ENCODE peak calls at places on chromosomes 12 and 14, in eight cellular contexts. One of them, this sample, is unnamed.
A peak's percentile ranks its signal among the peaks of the same experiment; 100 is the strongest.

GRCh38 chr14:92710001-92710341 is 38.5 kb downstream of the LGMN start:
- DNase-seq in effector memory CD4-positive, alpha-beta T cell: no peak
- DNase-seq in brain microvascular endothelial cell: no peak
- DNase-seq in mesendoderm: no peak
- DNase-seq in GM06990: no peak
- DNase-seq in heart left ventricle: no peak
- DNase-seq in HL-60: no peak
- DNase-seq in RWPE2: no peak
- DNase-seq in this sample: no peak

GRCh38 chr12:31589582-31589895 is 1.4 kb downstream of the DENND5B start:
- DNase-seq in RWPE2: no peak
- DNase-seq in effector memory CD4-positive, alpha-beta T cell: no peak
- DNase-seq in heart left ventricle: no peak
- DNase-seq in GM06990: no peak
- DNase-seq in HL-60: no peak
- DNase-seq in mesendoderm: no peak
- DNase-seq in brain microvascular endothelial cell: no peak
- DNase-seq in this sample: no peak

GRCh38 chr12:2876431-2877046 is 435 bp downstream of the FOXM1 start:
- DNase-seq in effector memory CD4-positive, alpha-beta T cell: no peak
- DNase-seq in GM06990: peak; percentile 78
- DNase-seq in brain microvascular endothelial cell: no peak
- DNase-seq in mesendoderm: peak; percentile 73
- DNase-seq in heart left ventricle: no peak
- DNase-seq in RWPE2: no peak
- DNase-seq in HL-60: no peak
- DNase-seq in this sample: no peak

GRCh38 chr14:98913967-98914620 is 357.9 kb downstream of the BCL11B start:
- DNase-seq in heart left ventricle: no peak
- DNase-seq in brain microvascular endothelial cell: no peak
- DNase-seq in effector memory CD4-positive, alpha-beta T cell: no peak
- DNase-seq in mesendoderm: no peak
- DNase-seq in GM06990: no peak
- DNase-seq in HL-60: no peak
- DNase-seq in RWPE2: no peak
- DNase-seq in this sample: no peak

GRCh38 chr12:14514946-14515345 is 52.7 kb downstream of the PLBD1 start:
- DNase-seq in HL-60: no peak
- DNase-seq in mesendoderm: no peak
- DNase-seq in effector memory CD4-positive, alpha-beta T cell: no peak
- DNase-seq in RWPE2: no peak
- DNase-seq in brain microvascular endothelial cell: no peak
- DNase-seq in GM06990: no peak
- DNase-seq in heart left ventricle: no peak
- DNase-seq in this sample: no peak

GRCh38 chr12:47967461-47968430 is 4.3 kb downstream of the TMEM106C start:
- DNase-seq in effector memory CD4-positive, alpha-beta T cell: no peak
- DNase-seq in heart left ventricle: no peak
- DNase-seq in brain microvascular endothelial cell: peak; percentile 28
- DNase-seq in RWPE2: no peak
- DNase-seq in mesendoderm: no peak
- DNase-seq in GM06990: no peak
- DNase-seq in HL-60: no peak
- DNase-seq in this sample: no peak

GRCh38 chr12:110636516-110636915 is 22.6 kb downstream of the TCTN1 start:
- DNase-seq in brain microvascular endothelial cell: no peak
- DNase-seq in effector memory CD4-positive, alpha-beta T cell: no peak
- DNase-seq in heart left ventricle: no peak
- DNase-seq in mesendoderm: no peak
- DNase-seq in HL-60: no peak
- DNase-seq in RWPE2: no peak
- DNase-seq in GM06990: no peak
- DNase-seq in this sample: no peak

GRCh38 chr12:76706099-76706498 is 57.8 kb upstream of the ZDHHC17 start:
- DNase-seq in GM06990: no peak
- DNase-seq in HL-60: no peak
- DNase-seq in brain microvascular endothelial cell: no peak
- DNase-seq in heart left ventricle: no peak
- DNase-seq in RWPE2: no peak
- DNase-seq in effector memory CD4-positive, alpha-beta T cell: no peak
- DNase-seq in mesendoderm: no peak
- DNase-seq in this sample: no peak

GRCh38 chr14:65787461-65787860 is 374.9 kb downstream of the FUT8 start:
- DNase-seq in brain microvascular endothelial cell: no peak
- DNase-seq in effector memory CD4-positive, alpha-beta T cell: no peak
- DNase-seq in mesendoderm: no peak
- DNase-seq in GM06990: no peak
- DNase-seq in heart left ventricle: no peak
- DNase-seq in RWPE2: no peak
- DNase-seq in HL-60: no peak
- DNase-seq in this sample: no peak

GRCh38 chr14:104753528-104754212 is 723 bp downstream of the SIVA1 start:
- DNase-seq in brain microvascular endothelial cell: no peak
- DNase-seq in RWPE2: no peak
- DNase-seq in GM06990: no peak
- DNase-seq in mesendoderm: no peak
- DNase-seq in HL-60: no peak
- DNase-seq in effector memory CD4-positive, alpha-beta T cell: no peak
- DNase-seq in heart left ventricle: no peak
- DNase-seq in this sample: no peak

GRCh38 chr12:11732023-11732422 is 82.5 kb downstream of the ETV6 start:
- DNase-seq in effector memory CD4-positive, alpha-beta T cell: no peak
- DNase-seq in mesendoderm: no peak
- DNase-seq in HL-60: no peak
- DNase-seq in heart left ventricle: no peak
- DNase-seq in RWPE2: no peak
- DNase-seq in brain microvascular endothelial cell: no peak
- DNase-seq in GM06990: no peak
- DNase-seq in this sample: no peak

GRCh38 chr12:53569174-53569557 is 57.0 kb downstream of the ATF7 start:
- DNase-seq in brain microvascular endothelial cell: peak; percentile 40
- DNase-seq in HL-60: no peak
- DNase-seq in mesendoderm: peak; percentile 27
- DNase-seq in RWPE2: no peak
- DNase-seq in GM06990: no peak
- DNase-seq in heart left ventricle: no peak
- DNase-seq in effector memory CD4-positive, alpha-beta T cell: no peak
- DNase-seq in this sample: no peak

GRCh38 chr14:55438066-55438683 is 2.2 kb downstream of the TBPL2 start:
- DNase-seq in brain microvascular endothelial cell: peak; percentile 58
- DNase-seq in HL-60: no peak
- DNase-seq in GM06990: no peak
- DNase-seq in RWPE2: no peak
- DNase-seq in heart left ventricle: no peak
- DNase-seq in mesendoderm: peak; percentile 52
- DNase-seq in effector memory CD4-positive, alpha-beta T cell: no peak
- DNase-seq in this sample: no peak

GRCh38 chr12:46147144-46147543 is 121.7 kb downstream of the SLC38A1 start:
- DNase-seq in brain microvascular endothelial cell: no peak
- DNase-seq in GM06990: no peak
- DNase-seq in HL-60: no peak
- DNase-seq in effector memory CD4-positive, alpha-beta T cell: no peak
- DNase-seq in heart left ventricle: no peak
- DNase-seq in RWPE2: no peak
- DNase-seq in mesendoderm: no peak
- DNase-seq in this sample: no peak

GRCh38 chr12:96548384-96548783 is 59.0 kb downstream of the CFAP54 start:
- DNase-seq in GM06990: no peak
- DNase-seq in mesendoderm: no peak
- DNase-seq in heart left ventricle: no peak
- DNase-seq in brain microvascular endothelial cell: no peak
- DNase-seq in effector memory CD4-positive, alpha-beta T cell: no peak
- DNase-seq in HL-60: no peak
- DNase-seq in RWPE2: no peak
- DNase-seq in this sample: no peak

GRCh38 chr14:70698288-70698687 is 56.6 kb downstream of the TTC9 start:
- DNase-seq in RWPE2: no peak
- DNase-seq in heart left ventricle: no peak
- DNase-seq in effector memory CD4-positive, alpha-beta T cell: no peak
- DNase-seq in mesendoderm: peak; percentile 44
- DNase-seq in GM06990: no peak
- DNase-seq in brain microvascular endothelial cell: peak; percentile 31
- DNase-seq in HL-60: peak; percentile 28
- DNase-seq in this sample: peak; percentile 29

DNA sequence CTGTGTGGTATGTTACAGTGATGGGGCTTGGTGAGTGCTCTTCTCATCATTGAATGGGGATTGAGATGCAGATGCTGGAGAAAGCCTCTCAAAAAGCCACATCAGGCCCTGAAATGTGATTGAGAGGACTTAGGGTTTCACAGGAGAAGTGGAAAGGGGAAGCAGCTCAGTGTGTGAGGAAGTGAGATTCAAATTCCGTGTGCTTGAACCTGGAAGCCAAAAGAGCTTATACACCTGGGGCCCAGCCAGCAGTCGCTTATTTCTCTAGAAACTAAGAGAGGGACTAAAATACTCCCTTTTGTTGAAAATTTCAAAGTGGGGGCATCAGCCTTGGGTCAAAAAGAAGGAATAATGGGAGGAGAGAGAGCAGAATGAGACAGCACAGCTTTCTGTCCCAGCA is 39.1 kb upstream of the GZMB start:
- DNase-seq in RWPE2: no peak
- DNase-seq in effector memory CD4-positive, alpha-beta T cell: no peak
- DNase-seq in heart left ventricle: no peak
- DNase-seq in GM06990: peak; percentile 56
- DNase-seq in brain microvascular endothelial cell: no peak
- DNase-seq in HL-60: peak; percentile 57
- DNase-seq in mesendoderm: no peak
- DNase-seq in this sample: no peak
- H3K4me3 ChIP-seq in RWPE2: no peak overlapping the region
- H3K4me3 ChIP-seq in effector memory CD4-positive, alpha-beta T cell: peak overlapping the region; percentile 25
- H3K4me3 ChIP-seq in heart left ventricle: no peak overlapping the region
- H3K4me3 ChIP-seq in GM06990: peak overlapping the region; percentile 7
- H3K4me3 ChIP-seq in brain microvascular endothelial cell: no peak overlapping the region
- H3K4me3 ChIP-seq in HL-60: no peak overlapping the region
- H3K4me3 ChIP-seq in mesendoderm: no peak overlapping the region
- H3K4me3 ChIP-seq in this sample: no peak overlapping the region

GRCh38 chr12:112813836-112814235 is 22.3 kb downstream of the RPH3A start:
- DNase-seq in GM06990: no peak
- DNase-seq in mesendoderm: no peak
- DNase-seq in HL-60: no peak
- DNase-seq in brain microvascular endothelial cell: no peak
- DNase-seq in effector memory CD4-positive, alpha-beta T cell: no peak
- DNase-seq in RWPE2: no peak
- DNase-seq in heart left ventricle: no peak
- DNase-seq in this sample: no peak
- H3K27me3 ChIP-seq in GM06990: peaks cover 2% of the 10 kb centered on the region
- H3K27me3 ChIP-seq in mesendoderm: no peaks in the 10 kb centered on the region
- H3K27me3 ChIP-seq in HL-60: no peaks in the 10 kb centered on the region
- H3K27me3 ChIP-seq in brain microvascular endothelial cell: no peaks in the 10 kb centered on the region
- H3K27me3 ChIP-seq in effector memory CD4-positive, alpha-beta T cell: no peaks in the 10 kb centered on the region
- H3K27me3 ChIP-seq in RWPE2: peaks cover 7% of the 10 kb centered on the region
- H3K27me3 ChIP-seq in heart left ventricle: no peaks in the 10 kb centered on the region
- H3K27me3 ChIP-seq in this sample: peaks cover 3% of the 10 kb centered on the region

GRCh38 chr12:1518763-1519516 is 75.4 kb downstream of the FBXL14 start:
- DNase-seq in mesendoderm: peak; percentile 37
- DNase-seq in GM06990: no peak
- DNase-seq in effector memory CD4-positive, alpha-beta T cell: no peak
- DNase-seq in RWPE2: peak; percentile 78
- DNase-seq in heart left ventricle: no peak
- DNase-seq in HL-60: no peak
- DNase-seq in brain microvascular endothelial cell: peak; percentile 81
- DNase-seq in this sample: peak; percentile 89
- H3K4me3 ChIP-seq in mesendoderm: no peak overlapping the region
- H3K4me3 ChIP-seq in GM06990: no peak overlapping the region
- H3K4me3 ChIP-seq in effector memory CD4-positive, alpha-beta T cell: no peak overlapping the region
- H3K4me3 ChIP-seq in RWPE2: peak overlapping the region; percentile 4
- H3K4me3 ChIP-seq in heart left ventricle: no peak overlapping the region
- H3K4me3 ChIP-seq in HL-60: no peak overlapping the region
- H3K4me3 ChIP-seq in brain microvascular endothelial cell: no peak overlapping the region
- H3K4me3 ChIP-seq in this sample: no peak overlapping the region

GRCh38 chr12:57470286-57470969 is 9.2 kb downstream of the ARHGAP9 start:
- DNase-seq in effector memory CD4-positive, alpha-beta T cell: no peak
- DNase-seq in brain microvascular endothelial cell: no peak
- DNase-seq in heart left ventricle: no peak
- DNase-seq in GM06990: no peak
- DNase-seq in HL-60: no peak
- DNase-seq in mesendoderm: no peak
- DNase-seq in RWPE2: no peak
- DNase-seq in this sample: no peak
- H3K27me3 ChIP-seq in effector memory CD4-positive, alpha-beta T cell: no peaks in the 10 kb centered on the region
- H3K27me3 ChIP-seq in brain microvascular endothelial cell: peaks cover 41% of the 10 kb centered on the region
- H3K27me3 ChIP-seq in heart left ventricle: peaks cover 22% of the 10 kb centered on the region
- H3K27me3 ChIP-seq in GM06990: no peaks in the 10 kb centered on the region
- H3K27me3 ChIP-seq in HL-60: no peaks in the 10 kb centered on the region
- H3K27me3 ChIP-seq in mesendoderm: peaks cover 20% of the 10 kb centered on the region
- H3K27me3 ChIP-seq in RWPE2: peaks cover 38% of the 10 kb centered on the region
- H3K27me3 ChIP-seq in this sample: peaks cover 32% of the 10 kb centered on the region

DNA sequence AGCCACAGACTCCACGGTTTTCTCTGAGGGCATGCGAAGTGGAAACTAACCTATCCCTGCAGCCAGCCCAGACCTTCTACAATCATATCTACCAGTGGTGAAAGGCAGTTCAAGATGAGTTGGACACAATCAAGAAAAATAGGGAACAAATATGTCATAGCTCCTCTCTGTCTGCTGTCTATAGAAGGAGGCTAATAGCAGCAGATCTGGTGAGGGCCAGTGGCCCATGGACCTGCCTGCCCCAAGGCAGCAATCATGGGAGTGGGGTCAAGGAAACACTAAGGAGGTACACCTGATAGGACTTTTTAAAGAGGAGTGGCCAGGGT is 149.5 kb downstream of the PRKCH start:
- DNase-seq in effector memory CD4-positive, alpha-beta T cell: no peak
- DNase-seq in brain microvascular endothelial cell: no peak
- DNase-seq in RWPE2: no peak
- DNase-seq in GM06990: no peak
- DNase-seq in HL-60: no peak
- DNase-seq in heart left ventricle: no peak
- DNase-seq in mesendoderm: no peak
- DNase-seq in this sample: no peak
- H3K4me3 ChIP-seq in effector memory CD4-positive, alpha-beta T cell: no peak overlapping the region
- H3K4me3 ChIP-seq in brain microvascular endothelial cell: no peak overlapping the region
- H3K4me3 ChIP-seq in RWPE2: no peak overlapping the region
- H3K4me3 ChIP-seq in GM06990: no peak overlapping the region
- H3K4me3 ChIP-seq in HL-60: no peak overlapping the region
- H3K4me3 ChIP-seq in heart left ventricle: peak overlapping the region; percentile 31
- H3K4me3 ChIP-seq in mesendoderm: no peak overlapping the region
- H3K4me3 ChIP-seq in this sample: no peak overlapping the region

DNA sequence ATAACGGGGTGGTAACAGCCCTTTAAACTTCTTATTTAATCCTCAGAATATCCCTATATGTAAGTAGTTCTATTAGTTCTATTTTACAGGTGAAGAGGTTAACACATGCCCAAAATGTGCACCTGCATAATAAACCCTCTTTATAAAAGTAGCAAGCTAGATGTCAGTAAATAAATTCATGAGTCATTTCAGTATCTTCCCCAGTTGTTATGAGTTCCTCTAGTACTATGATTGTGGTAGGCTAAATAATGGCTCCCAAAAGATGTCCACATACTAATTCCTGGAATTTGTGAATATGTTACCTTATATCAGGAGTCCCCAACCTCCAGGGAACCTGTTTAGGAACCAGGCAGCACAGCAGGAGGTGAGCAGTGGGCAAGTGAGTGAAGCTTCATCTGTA is 106.5 kb downstream of the TMTC3 start:
- DNase-seq in brain microvascular endothelial cell: no peak
- DNase-seq in heart left ventricle: no peak
- DNase-seq in mesendoderm: no peak
- DNase-seq in GM06990: no peak
- DNase-seq in RWPE2: no peak
- DNase-seq in HL-60: no peak
- DNase-seq in effector memory CD4-positive, alpha-beta T cell: no peak
- DNase-seq in this sample: no peak
- H3K27me3 ChIP-seq in brain microvascular endothelial cell: no peaks in the 10 kb centered on the region
- H3K27me3 ChIP-seq in heart left ventricle: no peaks in the 10 kb centered on the region
- H3K27me3 ChIP-seq in mesendoderm: no peaks in the 10 kb centered on the region
- H3K27me3 ChIP-seq in GM06990: no peaks in the 10 kb centered on the region
- H3K27me3 ChIP-seq in RWPE2: no peaks in the 10 kb centered on the region
- H3K27me3 ChIP-seq in HL-60: no peaks in the 10 kb centered on the region
- H3K27me3 ChIP-seq in effector memory CD4-positive, alpha-beta T cell: no peaks in the 10 kb centered on the region
- H3K27me3 ChIP-seq in this sample: no peaks in the 10 kb centered on the region

GRCh38 chr14:36702484-36702883 is 40.8 kb downstream of the PAX9 start:
- DNase-seq in RWPE2: no peak
- DNase-seq in effector memory CD4-positive, alpha-beta T cell: no peak
- DNase-seq in HL-60: no peak
- DNase-seq in heart left ventricle: no peak
- DNase-seq in brain microvascular endothelial cell: no peak
- DNase-seq in mesendoderm: no peak
- DNase-seq in GM06990: no peak
- DNase-seq in this sample: no peak
- H3K4me3 ChIP-seq in RWPE2: no peak overlapping the region
- H3K4me3 ChIP-seq in effector memory CD4-positive, alpha-beta T cell: no peak overlapping the region
- H3K4me3 ChIP-seq in HL-60: no peak overlapping the region
- H3K4me3 ChIP-seq in heart left ventricle: no peak overlapping the region
- H3K4me3 ChIP-seq in brain microvascular endothelial cell: no peak overlapping the region
- H3K4me3 ChIP-seq in mesendoderm: no peak overlapping the region
- H3K4me3 ChIP-seq in GM06990: no peak overlapping the region
- H3K4me3 ChIP-seq in this sample: no peak overlapping the region